ENCODE peak calls at places on chromosomes 4 and X, in five cellular contexts. G is cardiac fibroblast, C is fibroblast of pulmonary artery, P is transverse colon, B is tibial artery. D is an unnamed sample.

GRCh38 chrX:129768586-129769466 is 10.9 kb upstream of the SASH3 start:
- DNase-seq in B (no peak), C (peak), P (no peak), G (no peak), D (no peak)

GRCh38 chr4:663438-664428 is 10.3 kb downstream of the ATP5ME start:
- DNase-seq in P (peak), C (no peak), B (no peak), G (no peak), D (peak)

GRCh38 chr4:23788460-23788859 is 101.4 kb downstream of the PPARGC1A start:
- DNase-seq in C (peak), P (no peak), B (no peak), G (no peak), D (no peak)

GRCh38 chr4:57080781-57081650 is 29.2 kb downstream of the IGFBP7 start:
- DNase-seq in C (peak), G (peak), B (no peak), P (no peak), D (peak)

GRCh38 chrX:154357205-154357604 is 17.2 kb downstream of the FLNA start:
- DNase-seq in B (no peak), P (no peak), G (no peak), C (no peak), D (no peak)

GRCh38 chr4:8508731-8509130 is 68.2 kb downstream of the TRMT44 start:
- DNase-seq in B (no peak), C (no peak), P (no peak), G (no peak), D (no peak)

GRCh38 chr4:147015531-147015930 is 69.9 kb upstream of the TTC29 start:
- DNase-seq in B (no peak), G (no peak), C (no peak), P (no peak), D (peak)

GRCh38 chrX:103215037-103215767 is at the start of gene BEX4:
- DNase-seq in G (peak), B (peak), P (peak), C (peak), D (peak)

GRCh38 chrX:13651150-13651549 is 1.8 kb upstream of the TCEANC start:
- DNase-seq in B (no peak), P (no peak), G (peak), C (no peak), D (peak)

GRCh38 chr4:87985097-87985886 is 9.8 kb downstream of the SPP1 start:
- DNase-seq in C (peak), G (peak), B (no peak), P (peak), D (peak)
- TF ChIP-seq CTCF in C (peak), G (peak), B (peak), P (peak), D (peak)

GRCh38 chr4:156138781-156139280 is 185.2 kb upstream of the CTSO start:
- DNase-seq in P (no peak), C (no peak), G (no peak), B (no peak), D (no peak)
- H3K4me3 ChIP-seq in P (no peak), C (no peak), G (no peak), B (no peak), D (no peak)

GRCh38 chrX:3806630-3807029 is 93.2 kb upstream of the PRKX start:
- DNase-seq in B (no peak), P (no peak), G (no peak), C (no peak), D (no peak)
- TF ChIP-seq CTCF in B (no peak), P (no peak), G (no peak), C (no peak), D (no peak)

DNA sequence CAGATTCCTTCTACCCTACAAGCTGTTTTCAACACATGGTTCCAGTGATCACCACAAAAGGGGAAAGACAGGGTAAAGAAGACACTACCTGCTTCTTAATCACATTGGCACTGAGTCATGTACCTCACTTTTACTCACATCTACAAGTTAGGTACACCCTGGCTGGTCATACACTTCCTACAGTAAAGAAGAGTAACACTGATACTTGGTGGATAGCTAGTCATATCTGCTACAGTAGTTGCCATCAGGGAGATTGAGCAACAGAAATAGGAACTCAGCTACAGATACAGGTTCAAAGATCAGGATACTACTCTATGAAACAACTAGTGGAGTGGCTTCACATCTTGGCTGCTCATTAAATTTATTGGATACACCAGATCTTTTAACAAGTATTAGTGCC is 105.4 kb upstream of the DIAPH2 start:
- DNase-seq in P (no peak), B (no peak), G (no peak), C (no peak), D (no peak)
- H3K4me3 ChIP-seq in P (no peak), B (no peak), G (no peak), C (no peak), D (no peak)

GRCh38 chr4:16914208-16914607 is 15.8 kb upstream of the LDB2 start:
- DNase-seq in B (no peak), C (peak), G (peak), P (no peak), D (peak)
- TF ChIP-seq CTCF in B (peak), C (peak), G (peak), P (no peak), D (peak)

GRCh38 chr4:88158038-88158359 is 440 bp downstream of the ABCG2 start:
- DNase-seq in C (no peak), G (no peak), B (no peak), P (no peak), D (no peak)
- H3K4me3 ChIP-seq in C (peak), G (peak), B (peak), P (no peak), D (peak)

GRCh38 chr4:70901984-70902576 is at the start of gene MOB1B:
- DNase-seq in B (peak), G (peak), P (peak), C (peak), D (peak)
- TF ChIP-seq CTCF in B (peak), G (peak), P (peak), C (peak), D (peak)